ENCODE peak calls at places on chromosomes 13 and 19, in ten cellular contexts. A, T, U, H, L, B, Q, X, I and O are unnamed samples.

GRCh38 chr13:33524086-33524485 is 238.5 kb upstream of the STARD13 start:
- DNase-seq in A (no peak), T (no peak), U (peak; percentile 92), H (no peak), L (no peak), B (no peak), Q (peak; percentile 88), X (no peak), I (no peak), O (peak; percentile 18)

GRCh38 chr13:24264976-24265375 is 44.4 kb upstream of the C1QTNF9 start:
- DNase-seq in A (no peak), T (no peak), U (no peak), H (no peak), L (no peak), B (no peak), Q (no peak), X (no peak), I (no peak), O (no peak)

GRCh38 chr19:18425515-18426415 is 6.6 kb downstream of the SSBP4 start:
- DNase-seq in A (no peak), T (no peak), U (peak; percentile 62), H (peak; percentile 90), L (no peak), B (peak; percentile 78), Q (peak; percentile 59), X (peak; percentile 89), I (no peak), O (no peak)

GRCh38 chr19:17755977-17756670 is 4.8 kb downstream of the FCHO1 start:
- DNase-seq in A (no peak), T (peak; percentile 89), U (peak; percentile 50), H (no peak), L (peak; percentile 78), B (no peak), Q (peak; percentile 58), X (no peak), I (no peak), O (peak; percentile 58)

GRCh38 chr19:49433240-49433901 is 8.0 kb downstream of the SLC17A7 start:
- DNase-seq in A (no peak), T (no peak), U (no peak), H (no peak), L (no peak), B (no peak), Q (no peak), X (no peak), I (no peak), O (no peak)

GRCh38 chr13:20559659-20560356 is 7.1 kb upstream of the IFT88 start:
- DNase-seq in A (no peak), T (no peak), U (no peak), H (no peak), L (no peak), B (no peak), Q (no peak), X (no peak), I (no peak), O (no peak)

GRCh38 chr19:10317045-10317856 is 1.4 kb upstream of the FDX2 start:
- DNase-seq in A (no peak), T (no peak), U (no peak), H (no peak), L (no peak), B (no peak), Q (no peak), X (no peak), I (no peak), O (no peak)

GRCh38 chr13:20494656-20495055 is 31.0 kb downstream of the CRYL1 start:
- DNase-seq in A (no peak), T (no peak), U (no peak), H (no peak), L (no peak), B (no peak), Q (no peak), X (no peak), I (no peak), O (no peak)

GRCh38 chr19:44792286-44792685 is 14.6 kb downstream of the CBLC start:
- DNase-seq in A (no peak), T (no peak), U (no peak), H (no peak), L (no peak), B (no peak), Q (no peak), X (no peak), I (no peak), O (no peak)

GRCh38 chr13:29849071-29849541 is 1.3 kb downstream of the UBL3 start:
- DNase-seq in A (no peak), T (no peak), U (peak; percentile 22), H (peak; percentile 67), L (no peak), B (no peak), Q (peak; percentile 36), X (no peak), I (no peak), O (peak; percentile 31)

GRCh38 chr13:114148521-114148855 is 16.1 kb upstream of the RASA3 start:
- DNase-seq in A (no peak), T (no peak), U (no peak), H (no peak), L (peak; percentile 51), B (no peak), Q (no peak), X (no peak), I (no peak), O (peak; percentile 91)

GRCh38 chr13:49936943-49937273 is 768 bp upstream of the SPRYD7 start:
- DNase-seq in A (no peak), T (no peak), U (no peak), H (no peak), L (no peak), B (no peak), Q (no peak), X (no peak), I (no peak), O (no peak)

GRCh38 chr19:3132971-3133792 is 2.7 kb upstream of the GNA15 start:
- DNase-seq in A (no peak), T (no peak), U (peak; percentile 21), H (peak; percentile 79), L (no peak), B (no peak), Q (no peak), X (peak; percentile 66), I (no peak), O (peak; percentile 72)

GRCh38 chr13:53174550-53174949 is 145.9 kb downstream of the OLFM4 start:
- DNase-seq in A (no peak), T (no peak), U (no peak), H (no peak), L (no peak), B (no peak), Q (no peak), X (no peak), I (no peak), O (peak; percentile 11)

DNA sequence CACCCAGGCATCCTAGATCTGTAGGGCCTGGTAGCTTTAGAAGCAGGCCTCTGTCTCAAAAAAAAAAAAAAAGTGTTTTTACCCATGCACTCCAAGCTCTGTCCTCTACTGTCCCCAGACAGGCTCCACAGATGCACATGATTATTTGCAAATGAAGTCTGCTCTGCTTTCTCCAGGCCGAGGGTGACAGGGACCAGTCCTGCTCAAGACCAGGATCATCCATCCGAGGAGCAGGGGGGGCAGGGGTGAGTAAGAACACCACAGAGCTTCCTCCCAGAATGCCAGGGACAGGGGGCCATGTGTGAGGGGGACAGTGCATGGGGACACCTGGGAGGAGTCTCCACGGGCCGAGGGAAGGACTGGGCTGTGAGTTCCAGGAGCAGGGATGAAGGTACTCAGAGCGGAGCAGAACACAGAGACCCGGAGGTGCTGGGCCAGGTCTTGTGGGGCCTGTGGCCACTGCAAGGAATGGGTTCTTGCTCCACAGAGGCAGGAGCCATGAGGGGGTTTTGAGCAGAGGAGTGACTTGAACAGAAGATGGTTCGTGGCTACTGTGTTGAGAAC is 51.6 kb downstream of the SLC7A9 start:
- DNase-seq in A (no peak), T (no peak), U (no peak), H (no peak), L (no peak), B (no peak), Q (no peak), X (no peak), I (no peak), O (no peak)
- TF ChIP-seq CTCF in A (no peak), T (no peak), U (no peak), H (no peak), L (no peak), B (no peak), Q (no peak), X (no peak), I (no peak), O (no peak)

DNA sequence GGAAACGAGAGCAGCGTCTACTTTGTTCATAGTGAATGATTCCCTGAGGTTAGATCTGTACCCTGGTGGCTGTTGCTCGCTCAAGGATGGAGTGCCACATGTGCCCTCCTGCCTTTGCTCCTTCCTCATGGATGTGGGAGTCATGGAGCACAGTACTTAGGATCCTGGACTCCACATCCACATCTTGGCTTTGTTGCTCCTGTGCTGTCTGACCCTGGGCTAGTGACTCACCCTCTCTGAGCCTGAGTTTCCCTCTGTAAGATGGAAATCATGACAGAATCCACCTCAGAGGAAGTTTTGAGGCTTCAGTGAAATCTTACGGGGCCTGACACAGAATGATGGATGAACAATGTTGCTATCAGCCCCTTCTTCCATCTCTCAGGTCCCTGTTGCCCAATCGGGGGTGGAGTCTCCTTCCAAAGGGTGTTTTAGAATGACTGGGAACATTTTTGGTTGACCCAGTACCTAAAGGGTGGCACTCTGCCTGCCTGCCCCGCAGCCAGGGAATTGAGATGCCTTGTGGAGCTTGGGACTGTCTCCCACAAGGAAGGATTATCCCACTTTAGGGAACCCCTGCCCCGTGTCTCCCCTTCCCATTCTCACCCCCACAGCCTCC is 9.8 kb upstream of the TIMM50 start:
- DNase-seq in A (no peak), T (no peak), U (peak; percentile 12), H (no peak), L (no peak), B (no peak), Q (no peak), X (no peak), I (no peak), O (no peak)
- TF ChIP-seq CTCF in A (no peak), T (no peak), U (no peak), H (no peak), L (no peak), B (no peak), Q (no peak), X (no peak), I (no peak), O (no peak)

DNA sequence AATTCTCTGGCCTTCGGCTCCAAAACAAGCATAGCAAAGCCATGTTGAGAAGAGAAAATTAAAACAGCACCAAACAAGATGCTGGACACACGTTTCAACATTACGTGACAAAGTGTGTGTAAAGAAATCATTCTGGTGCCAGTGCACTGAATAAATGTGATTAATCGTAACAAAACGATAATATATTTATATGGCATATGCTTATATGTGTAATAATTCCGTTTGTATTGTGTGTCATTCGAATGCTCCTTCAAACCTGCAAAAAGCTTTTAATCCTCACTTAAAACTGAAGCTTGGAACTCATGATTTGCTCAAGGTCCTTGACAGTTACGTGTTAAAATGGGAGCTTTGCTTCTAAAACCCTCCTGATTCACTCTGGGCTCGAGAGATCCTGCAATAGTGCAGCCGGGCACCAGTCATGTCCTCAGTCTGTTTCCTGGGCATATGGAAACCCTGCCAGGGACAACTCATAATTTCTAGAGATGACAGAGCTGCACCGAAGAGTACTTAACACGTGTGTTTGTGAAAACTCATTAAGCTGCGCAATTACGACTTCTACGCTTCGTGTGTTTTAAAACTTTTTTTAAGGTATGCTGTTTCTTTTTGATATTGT is 731 bp upstream of the AKAP8L start:
- DNase-seq in A (no peak), T (no peak), U (no peak), H (no peak), L (no peak), B (no peak), Q (no peak), X (no peak), I (no peak), O (no peak)
- TF ChIP-seq CTCF in A (no peak), T (peak; percentile 37), U (no peak), H (no peak), L (no peak), B (peak; percentile 12), Q (no peak), X (no peak), I (peak; percentile 5), O (no peak)

GRCh38 chr13:25683662-25684370 is 312.0 kb downstream of the ATP8A2 start:
- DNase-seq in A (no peak), T (no peak), U (no peak), H (no peak), L (no peak), B (no peak), Q (no peak), X (no peak), I (no peak), O (peak; percentile 14)
- TF ChIP-seq CTCF in A (no peak), T (no peak), U (no peak), H (no peak), L (no peak), B (no peak), Q (no peak), X (no peak), I (no peak), O (no peak)